ENCODE peak calls at places on chromosome 1, in ten cellular contexts. X is retinal pigment epithelial cell; W is fibroblast of pulmonary artery; L is mesothelial cell of epicardium; D is GM12878; Y is CD8-positive, alpha-beta T cell; O is stomach; U is WTC11; E is AG04450; J is pancreas. I is an unnamed sample.

GRCh38 chr1:162251102-162251501 is 125.6 kb downstream of the SPATA46 start:
- DNase-seq in X (no peak), W (no peak), L (no peak), D (no peak), Y (no peak), O (no peak), U (no peak), E (no peak), J (no peak), I (no peak)

GRCh38 chr1:166128195-166128594 is 38.6 kb downstream of the FAM78B start:
- DNase-seq in X (no peak), W (no peak), L (no peak), D (no peak), Y (no peak), O (no peak), U (no peak), E (no peak), J (no peak), I (no peak)

GRCh38 chr1:218698181-218698580 is 353.0 kb downstream of the TGFB2 start:
- DNase-seq in X (no peak), W (peak), L (no peak), D (no peak), Y (no peak), O (no peak), U (no peak), E (no peak), J (no peak), I (no peak)

GRCh38 chr1:172269644-172270043 is 150.8 kb upstream of the C1orf105 start:
- DNase-seq in X (no peak), W (peak), L (no peak), D (no peak), Y (no peak), O (no peak), U (no peak), E (no peak), J (no peak), I (no peak)

GRCh38 chr1:41192456-41193188 is 49.5 kb downstream of the SCMH1 start:
- DNase-seq in X (no peak), W (peak), L (no peak), D (no peak), Y (no peak), O (no peak), U (no peak), E (peak), J (no peak), I (no peak)

GRCh38 chr1:231878737-231879136 is 252.1 kb downstream of the DISC1 start:
- DNase-seq in X (no peak), W (no peak), L (no peak), D (no peak), Y (no peak), O (no peak), U (no peak), E (no peak), J (no peak), I (no peak)

GRCh38 chr1:92599184-92599583 is 112.5 kb upstream of the GFI1 start:
- DNase-seq in X (no peak), W (peak), L (no peak), D (no peak), Y (no peak), O (no peak), U (no peak), E (peak), J (no peak), I (no peak)

GRCh38 chr1:89594096-89594740 is 38.7 kb upstream of the LRRC8C start:
- DNase-seq in X (no peak), W (no peak), L (no peak), D (no peak), Y (no peak), O (no peak), U (no peak), E (no peak), J (no peak), I (no peak)

GRCh38 chr1:182069028-182069466 is 7.5 kb upstream of the ZNF648 start:
- DNase-seq in X (no peak), W (peak), L (peak), D (no peak), Y (no peak), O (peak), U (peak), E (no peak), J (peak), I (no peak)

GRCh38 chr1:205481629-205482071 is 22.8 kb upstream of the CDK18 start:
- DNase-seq in X (peak), W (no peak), L (no peak), D (no peak), Y (no peak), O (no peak), U (no peak), E (no peak), J (no peak), I (no peak)

GRCh38 chr1:216742625-216743024 is 19.4 kb upstream of the ESRRG start:
- DNase-seq in X (no peak), W (peak), L (no peak), D (no peak), Y (no peak), O (no peak), U (no peak), E (no peak), J (no peak), I (no peak)
- TF ChIP-seq CTCF in X (peak), W (peak), L (peak), D (peak), Y (no peak), O (peak), U (no peak), E (peak), J (no peak), I (peak)

GRCh38 chr1:57115030-57115614 is 149.3 kb upstream of the C8B start:
- DNase-seq in X (no peak), W (no peak), L (no peak), D (no peak), Y (no peak), O (no peak), U (no peak), E (no peak), J (no peak), I (no peak)
- TF ChIP-seq CTCF in X (no peak), W (no peak), L (no peak), D (no peak), Y (no peak), O (no peak), U (no peak), E (no peak), J (no peak), I (no peak)

DNA sequence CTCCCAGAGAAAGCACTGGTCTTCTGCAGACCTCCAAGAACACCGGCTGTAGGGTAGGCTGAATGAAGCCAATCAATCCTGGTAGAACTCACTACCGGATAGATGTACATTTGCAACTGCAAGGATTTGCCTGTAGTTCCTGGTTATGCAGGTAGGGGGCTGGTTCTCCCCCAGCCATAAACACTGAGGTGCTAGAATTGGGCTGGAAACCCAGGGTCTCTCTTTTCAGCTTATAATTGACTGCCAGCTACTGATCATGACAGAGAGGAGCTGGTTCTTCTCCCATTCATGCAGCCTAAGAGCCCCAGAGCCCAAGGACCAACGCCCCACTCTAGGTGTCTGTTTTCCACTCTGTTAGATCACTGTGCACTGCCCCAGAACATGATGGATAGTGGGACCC is 21.5 kb upstream of the MTARC2 start:
- DNase-seq in X (no peak), W (no peak), L (no peak), D (no peak), Y (no peak), O (no peak), U (peak), E (no peak), J (no peak), I (no peak)
- TF ChIP-seq CTCF in X (peak), W (peak), L (peak), D (peak), Y (no peak), O (no peak), U (peak), E (peak), J (no peak), I (peak)

GRCh38 chr1:44802306-44803061 is 2.3 kb downstream of the PLK3 start:
- DNase-seq in X (no peak), W (no peak), L (no peak), D (no peak), Y (no peak), O (no peak), U (no peak), E (no peak), J (peak), I (no peak)
- TF ChIP-seq CTCF in X (no peak), W (no peak), L (no peak), D (no peak), Y (no peak), O (no peak), U (no peak), E (no peak), J (no peak), I (no peak)

I was measured in osteocyte.